ENCODE peak calls at places on chromosomes 3 and 15, in four cellular contexts. S is left ventricle myocardium superior, T is memory B cell, I is mucosa of gallbladder. N is an unnamed sample.

GRCh38 chr3:175737646-175738572 is 878.8 kb downstream of the NAALADL2 start:
- DNase-seq in S (no peak), T (no peak), I (no peak), N (no peak)

GRCh38 chr3:129824926-129825541 is 68.5 kb downstream of the TMCC1 start:
- DNase-seq in S (no peak), T (peak; percentile 55), I (peak; percentile 27), N (peak; percentile 19)

GRCh38 chr3:126512026-126512425 is 5.5 kb downstream of the UROC1 start:
- DNase-seq in S (no peak), T (no peak), I (no peak), N (no peak)

GRCh38 chr15:31606261-31606669 is 279.6 kb downstream of the KLF13 start:
- DNase-seq in S (no peak), T (no peak), I (no peak), N (no peak)

GRCh38 chr3:42369304-42369703 is 41.1 kb downstream of the LYZL4 start:
- DNase-seq in S (no peak), T (peak; percentile 14), I (peak; percentile 21), N (no peak)

GRCh38 chr3:69079269-69080159 is 651 bp downstream of the UBA3 start:
- DNase-seq in S (peak; percentile 53), T (no peak), I (no peak), N (no peak)

GRCh38 chr3:37997321-37997720 is 6.7 kb downstream of the VILL start:
- DNase-seq in S (no peak), T (no peak), I (no peak), N (no peak)

GRCh38 chr3:16715281-16715680 is 110.1 kb upstream of the DAZL start:
- DNase-seq in S (no peak), T (no peak), I (no peak), N (no peak)

GRCh38 chr3:117743962-117744361 is 1034.4 kb downstream of the TUSC7 start:
- DNase-seq in S (no peak), T (no peak), I (no peak), N (peak; percentile 64)

GRCh38 chr3:159640220-159640619 is 348.4 kb upstream of the IL12A start:
- DNase-seq in S (no peak), T (no peak), I (no peak), N (no peak)

GRCh38 chr3:155485897-155486296 is 192.4 kb upstream of the STRIT1 start:
- DNase-seq in S (no peak), T (no peak), I (no peak), N (no peak)

GRCh38 chr15:48904758-48905157 is 26.8 kb downstream of the EID1 start:
- DNase-seq in S (no peak), T (no peak), I (no peak), N (no peak)

GRCh38 chr3:48505146-48505545 is 1.2 kb upstream of the SHISA5 start:
- DNase-seq in S (no peak), T (no peak), I (no peak), N (no peak)

GRCh38 chr3:33313331-33313730 is 36.1 kb downstream of the FBXL2 start:
- DNase-seq in S (no peak), T (no peak), I (no peak), N (no peak)

GRCh38 chr3:12727937-12728336 is 31.1 kb downstream of the TMEM40 start:
- DNase-seq in S (no peak), T (no peak), I (no peak), N (no peak)

GRCh38 chr3:57556459-57557087 is 499 bp downstream of the PDE12 start:
- DNase-seq in S (peak; percentile 46), T (no peak), I (no peak), N (no peak)